ENCODE peak calls at places on chromosomes 11 and 22, in six cellular contexts. Z is CD4-positive, alpha-beta T cell; R is neural crest cell; E is fibroblast of mammary gland; N is suprapubic skin; U is IMR-90. J is an unnamed sample.

GRCh38 chr11:63913866-63914830 is 2.8 kb downstream of the RCOR2 start:
- DNase-seq in U (no peak), N (no peak), R (no peak), Z (no peak), E (no peak), J (no peak)

GRCh38 chr22:36377022-36377631 is 10.6 kb downstream of the MYH9 start:
- DNase-seq in E (no peak), Z (peak; percentile 47), U (no peak), R (no peak), N (no peak), J (no peak)

GRCh38 chr11:126175261-126175885 is 36.1 kb downstream of the RPUSD4 start:
- DNase-seq in E (peak; percentile 54), R (no peak), N (no peak), U (no peak), Z (no peak), J (no peak)

GRCh38 chr11:3609416-3610265 is 32.2 kb downstream of the ART5 start:
- DNase-seq in Z (no peak), U (peak; percentile 37), N (no peak), E (peak; percentile 42), R (peak; percentile 59), J (no peak)

GRCh38 chr11:106077609-106078517 is at the start of gene AASDHPPT:
- DNase-seq in N (no peak), Z (no peak), U (peak; percentile 29), R (no peak), E (peak; percentile 54), J (peak; percentile 11)

GRCh38 chr22:44335903-44336803 is 23.4 kb upstream of the SHISAL1 start:
- DNase-seq in N (no peak), R (no peak), Z (no peak), U (no peak), E (no peak), J (no peak)

GRCh38 chr11:85257837-85258236 is 369.3 kb downstream of the DLG2 start:
- DNase-seq in E (no peak), R (no peak), U (no peak), N (no peak), Z (no peak), J (no peak)

GRCh38 chr11:117627259-117627658 is 169.8 kb downstream of the DSCAML1 start:
- DNase-seq in E (no peak), U (no peak), N (no peak), Z (no peak), R (no peak), J (no peak)

GRCh38 chr22:30609260-30610185 is 2.5 kb downstream of the TCN2 start:
- DNase-seq in N (no peak), R (no peak), U (peak; percentile 86), E (peak; percentile 85), Z (no peak), J (no peak)

GRCh38 chr22:31800065-31800464 is 46.2 kb downstream of the DEPDC5 start:
- DNase-seq in E (peak; percentile 50), Z (no peak), R (no peak), N (no peak), U (peak; percentile 78), J (no peak)

GRCh38 chr11:85590848-85591483 is 36.2 kb downstream of the DLG2 start:
- DNase-seq in U (peak; percentile 36), Z (no peak), N (no peak), E (peak; percentile 51), R (no peak), J (no peak)

GRCh38 chr22:39936523-39937145 is 23.6 kb upstream of the TMA7B start:
- DNase-seq in U (no peak), N (no peak), Z (no peak), R (no peak), E (no peak), J (no peak)

GRCh38 chr11:112780351-112781043 is 180.7 kb upstream of the NCAM1 start:
- DNase-seq in R (no peak), Z (no peak), N (no peak), E (peak; percentile 61), U (peak; percentile 5), J (no peak)

GRCh38 chr11:77209663-77210062 is 81.6 kb downstream of the MYO7A start:
- DNase-seq in U (no peak), Z (no peak), E (no peak), N (no peak), R (no peak), J (no peak)

GRCh38 chr11:106076421-106076922 is 675 bp downstream of the KBTBD3 start:
- DNase-seq in N (no peak), E (no peak), Z (no peak), R (no peak), U (no peak), J (no peak)

DNA sequence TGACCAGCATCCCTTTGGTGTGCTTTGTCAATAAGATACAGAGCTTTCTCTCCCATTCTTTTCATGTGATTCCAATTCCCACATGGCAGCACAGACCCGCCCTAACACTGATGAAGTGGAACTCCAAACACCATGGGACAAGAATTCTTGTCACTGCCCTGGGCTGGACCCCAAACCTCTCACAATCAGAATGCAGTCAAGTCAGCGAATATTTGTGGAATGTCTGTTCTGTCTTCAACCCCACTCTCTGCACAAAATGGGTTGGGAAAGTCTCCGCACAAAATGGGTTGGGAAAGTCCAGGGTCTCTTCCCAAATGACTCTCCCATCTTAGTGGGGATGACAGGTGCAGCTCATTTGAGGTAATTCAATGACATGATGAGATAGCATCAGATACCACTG is 138.9 kb upstream of the TEAD1 start:
- DNase-seq in N (no peak), R (no peak), Z (no peak), E (no peak), U (no peak), J (no peak)
- TF ChIP-seq CTCF in N (no peak), R (no peak), Z (no peak), E (no peak), U (no peak), J (no peak)

GRCh38 chr11:132008226-132008625 is 637.8 kb downstream of the NTM start:
- DNase-seq in R (no peak), Z (no peak), U (no peak), E (no peak), N (no peak), J (no peak)

GRCh38 chr11:132007184-132007583 is 636.8 kb downstream of the NTM start:
- DNase-seq in Z (no peak), R (no peak), U (no peak), N (no peak), E (no peak), J (no peak)

GRCh38 chr11:132005874-132006273 is 635.5 kb downstream of the NTM start:
- DNase-seq in R (no peak), E (no peak), N (no peak), Z (no peak), U (no peak), J (no peak)

GRCh38 chr11:132008872-132009271 is 638.5 kb downstream of the NTM start:
- DNase-seq in E (no peak), Z (no peak), N (no peak), R (no peak), U (no peak), J (no peak)
- TF ChIP-seq CTCF in E (no peak), Z (no peak), N (no peak), R (no peak), U (no peak), J (no peak)

DNA sequence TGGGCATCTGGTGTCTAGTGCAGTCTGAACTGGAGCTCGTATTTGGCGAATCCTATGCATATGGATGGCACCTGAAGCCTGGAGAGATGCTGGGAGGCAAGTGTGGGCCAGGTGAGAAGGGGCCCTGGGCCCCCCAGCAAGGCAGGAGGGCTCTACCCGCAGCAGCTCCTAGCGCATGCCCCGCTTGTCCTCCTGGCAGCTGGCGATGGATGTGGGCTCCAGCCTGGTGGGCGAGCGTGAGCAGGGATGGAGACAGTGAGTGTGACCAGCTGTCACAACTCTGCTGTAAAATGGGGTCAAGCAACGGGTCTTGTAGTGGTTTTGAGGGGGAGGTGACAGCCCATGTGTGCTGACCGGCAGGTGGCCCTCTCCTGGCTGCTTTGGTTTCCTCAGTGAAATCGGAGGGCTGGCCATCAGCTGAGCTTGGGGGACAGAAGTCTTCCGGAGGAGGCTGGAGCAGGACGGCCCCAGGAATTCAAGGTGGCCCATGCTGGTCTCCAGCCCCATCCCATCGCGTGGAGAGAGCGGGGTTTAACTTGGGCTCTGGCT is 12.0 kb downstream of the FRMD8 start:
- DNase-seq in U (no peak), R (no peak), Z (no peak), E (no peak), N (no peak), J (no peak)
- TF ChIP-seq CTCF in U (no peak), R (no peak), Z (no peak), E (no peak), N (no peak), J (no peak)

GRCh38 chr11:38160433-38160832 is 1562.4 kb upstream of the RAG2 start:
- DNase-seq in R (no peak), U (no peak), Z (no peak), E (no peak), N (no peak), J (no peak)
- TF ChIP-seq CTCF in R (no peak), U (no peak), Z (no peak), E (no peak), N (no peak), J (no peak)

GRCh38 chr22:45802074-45802473 is 130.4 kb downstream of the ATXN10 start:
- DNase-seq in N (no peak), Z (no peak), U (no peak), E (no peak), R (no peak), J (no peak)
- TF ChIP-seq CTCF in N (no peak), Z (no peak), U (no peak), E (no peak), R (no peak), J (no peak)

DNA sequence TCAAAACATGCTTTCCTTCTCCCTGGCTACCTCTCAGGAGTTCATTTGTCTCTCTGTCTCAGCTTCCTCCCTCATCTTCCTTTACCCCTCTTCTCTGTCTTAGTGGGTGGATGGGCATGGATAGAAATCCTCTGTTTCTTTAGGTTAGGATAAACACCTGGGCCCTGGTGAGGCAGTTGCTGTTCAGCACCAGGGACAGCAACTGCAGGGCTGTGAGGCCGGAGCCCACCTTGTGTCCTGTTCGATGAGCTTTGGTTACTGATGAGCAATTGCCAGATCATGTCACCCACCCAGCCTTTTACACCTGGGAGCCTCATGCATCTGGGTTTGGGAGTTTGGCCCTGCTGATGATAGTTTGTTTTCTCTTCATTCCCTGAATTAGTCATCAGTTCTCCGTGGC is 6.1 kb upstream of the CRYBB3 start:
- DNase-seq in E (no peak), U (no peak), R (peak; percentile 7), N (no peak), Z (no peak), J (no peak)
- TF ChIP-seq CTCF in E (no peak), U (no peak), R (no peak), N (no peak), Z (no peak), J (no peak)

J was measured in D721Med.